ENCODE peak calls at places on chromosomes 16 and 17, in ten cellular contexts. H, N, R, F, B, V, A, W, C and Y are unnamed samples.

GRCh38 chr16:26665166-26665939 is 401.4 kb upstream of the C16orf82 start:
- DNase-seq in H (no peak), N (no peak), R (no peak), F (no peak), B (no peak), V (no peak), A (no peak), W (no peak), C (no peak), Y (no peak)

GRCh38 chr17:74037320-74037719 is 166.2 kb upstream of the RPL38 start:
- DNase-seq in H (no peak), N (no peak), R (no peak), F (no peak), B (no peak), V (no peak), A (no peak), W (no peak), C (no peak), Y (no peak)

GRCh38 chr17:58121925-58122324 is 26.3 kb upstream of the OR4D1 start:
- DNase-seq in H (peak), N (peak), R (no peak), F (no peak), B (no peak), V (no peak), A (peak), W (no peak), C (no peak), Y (no peak)

GRCh38 chr17:73827627-73828241 is 183.5 kb upstream of the SDK2 start:
- DNase-seq in H (no peak), N (peak), R (no peak), F (no peak), B (no peak), V (no peak), A (no peak), W (no peak), C (no peak), Y (no peak)

GRCh38 chr17:28675980-28676379 is 14.0 kb downstream of the SUPT6H start:
- DNase-seq in H (peak), N (peak), R (no peak), F (no peak), B (no peak), V (no peak), A (no peak), W (no peak), C (no peak), Y (no peak)

GRCh38 chr16:49726155-49726554 is 129.8 kb downstream of the ZNF423 start:
- DNase-seq in H (no peak), N (no peak), R (no peak), F (no peak), B (no peak), V (no peak), A (no peak), W (no peak), C (no peak), Y (no peak)

GRCh38 chr16:84836234-84836647 is 16.5 kb downstream of the CRISPLD2 start:
- DNase-seq in H (no peak), N (no peak), R (no peak), F (peak), B (peak), V (peak), A (peak), W (peak), C (peak), Y (no peak)

GRCh38 chr17:28904800-28905199 is 1.9 kb upstream of the DHRS13 start:
- DNase-seq in H (no peak), N (no peak), R (no peak), F (no peak), B (no peak), V (no peak), A (no peak), W (no peak), C (no peak), Y (no peak)

GRCh38 chr16:65975049-65975708 is 391.3 kb upstream of the CDH5 start:
- DNase-seq in H (no peak), N (no peak), R (no peak), F (no peak), B (peak), V (no peak), A (peak), W (no peak), C (no peak), Y (no peak)

GRCh38 chr17:36932383-36933173 is 4.7 kb upstream of the LHX1 start:
- DNase-seq in H (no peak), N (no peak), R (no peak), F (peak), B (no peak), V (no peak), A (no peak), W (no peak), C (no peak), Y (peak)

GRCh38 chr17:57132663-57133062 is 47.6 kb downstream of the AKAP1 start:
- DNase-seq in H (no peak), N (no peak), R (no peak), F (no peak), B (no peak), V (no peak), A (no peak), W (no peak), C (no peak), Y (no peak)

GRCh38 chr16:66344533-66345145 is 21.9 kb upstream of the CDH5 start:
- DNase-seq in H (no peak), N (peak), R (no peak), F (no peak), B (no peak), V (no peak), A (peak), W (no peak), C (no peak), Y (peak)

GRCh38 chr17:40935624-40936023 is 1.8 kb downstream of the KRT23 start:
- DNase-seq in H (no peak), N (no peak), R (no peak), F (no peak), B (no peak), V (no peak), A (peak), W (no peak), C (no peak), Y (no peak)

GRCh38 chr17:40938981-40939380 is 1.5 kb upstream of the KRT23 start:
- DNase-seq in H (no peak), N (no peak), R (no peak), F (no peak), B (no peak), V (no peak), A (peak), W (no peak), C (no peak), Y (no peak)

GRCh38 chr17:40936437-40936971 is 942 bp downstream of the KRT23 start:
- DNase-seq in H (no peak), N (no peak), R (no peak), F (no peak), B (no peak), V (no peak), A (no peak), W (no peak), C (no peak), Y (no peak)

GRCh38 chr17:40936976-40937375 is 470 bp downstream of the KRT23 start:
- DNase-seq in H (no peak), N (no peak), R (no peak), F (no peak), B (no peak), V (no peak), A (no peak), W (no peak), C (no peak), Y (no peak)

GRCh38 chr17:40937384-40937819 is at the start of gene KRT23:
- DNase-seq in H (no peak), N (no peak), R (no peak), F (no peak), B (no peak), V (no peak), A (no peak), W (no peak), C (no peak), Y (no peak)
- H3K27ac ChIP-seq in H (no peak), N (no peak), R (no peak), F (no peak), B (no peak), V (peak), A (no peak), W (no peak), C (no peak), Y (no peak)

GRCh38 chr17:2871720-2872119 is 75.5 kb downstream of the RAP1GAP2 start:
- DNase-seq in H (no peak), N (no peak), R (no peak), F (no peak), B (no peak), V (no peak), A (peak), W (no peak), C (no peak), Y (no peak)
- H3K4me3 ChIP-seq in H (no peak), N (no peak), R (no peak), F (no peak), B (no peak), V (no peak), A (no peak), W (no peak), C (no peak), Y (no peak)

DNA sequence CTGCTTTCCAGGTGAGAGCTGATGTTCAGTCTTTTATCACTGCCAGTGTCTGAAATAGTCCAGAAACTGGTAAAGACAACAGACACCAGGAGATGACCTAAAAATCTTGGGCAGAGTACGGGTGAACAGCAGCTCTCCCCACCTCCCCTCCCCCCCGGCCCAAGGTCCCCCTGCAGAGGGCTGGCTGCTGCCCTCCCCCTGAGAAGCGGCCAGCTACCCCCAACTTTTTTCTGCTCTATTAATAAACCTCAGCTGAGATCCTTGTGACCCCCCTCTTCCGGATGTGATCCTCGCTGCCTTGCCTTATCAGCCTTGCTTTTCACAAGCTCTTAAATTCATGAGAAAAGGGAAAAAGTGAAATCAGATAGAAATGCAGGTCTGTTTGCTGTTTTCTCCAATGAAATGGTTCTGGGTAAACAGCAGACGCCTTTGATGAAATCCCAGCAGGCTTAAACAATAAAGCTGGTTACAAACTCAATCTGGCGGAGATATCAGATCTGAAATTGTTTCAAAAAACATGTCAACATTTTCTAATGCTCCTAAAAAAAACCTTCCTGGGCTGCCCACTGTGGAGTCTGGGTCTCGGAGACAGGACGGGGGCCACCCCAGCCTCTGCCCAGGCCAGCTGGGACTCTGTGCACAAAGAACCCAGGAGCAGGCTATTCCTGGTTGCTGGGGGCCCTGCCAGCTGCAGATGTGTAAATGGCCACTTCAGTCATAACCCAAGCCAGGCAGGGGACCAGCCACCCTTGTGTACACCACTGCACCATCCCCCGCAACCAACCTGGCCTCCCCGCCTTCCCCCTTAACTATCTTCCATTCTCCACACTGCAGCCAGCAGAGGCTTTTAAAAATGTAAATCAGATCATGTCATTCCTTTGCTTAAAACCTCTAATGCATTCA is 28.6 kb downstream of the RTN4RL1 start:
- DNase-seq in H (no peak), N (no peak), R (no peak), F (no peak), B (no peak), V (no peak), A (no peak), W (no peak), C (no peak), Y (no peak)
- H3K27ac ChIP-seq in H (peak), N (no peak), R (no peak), F (peak), B (no peak), V (no peak), A (no peak), W (no peak), C (no peak), Y (no peak)

DNA sequence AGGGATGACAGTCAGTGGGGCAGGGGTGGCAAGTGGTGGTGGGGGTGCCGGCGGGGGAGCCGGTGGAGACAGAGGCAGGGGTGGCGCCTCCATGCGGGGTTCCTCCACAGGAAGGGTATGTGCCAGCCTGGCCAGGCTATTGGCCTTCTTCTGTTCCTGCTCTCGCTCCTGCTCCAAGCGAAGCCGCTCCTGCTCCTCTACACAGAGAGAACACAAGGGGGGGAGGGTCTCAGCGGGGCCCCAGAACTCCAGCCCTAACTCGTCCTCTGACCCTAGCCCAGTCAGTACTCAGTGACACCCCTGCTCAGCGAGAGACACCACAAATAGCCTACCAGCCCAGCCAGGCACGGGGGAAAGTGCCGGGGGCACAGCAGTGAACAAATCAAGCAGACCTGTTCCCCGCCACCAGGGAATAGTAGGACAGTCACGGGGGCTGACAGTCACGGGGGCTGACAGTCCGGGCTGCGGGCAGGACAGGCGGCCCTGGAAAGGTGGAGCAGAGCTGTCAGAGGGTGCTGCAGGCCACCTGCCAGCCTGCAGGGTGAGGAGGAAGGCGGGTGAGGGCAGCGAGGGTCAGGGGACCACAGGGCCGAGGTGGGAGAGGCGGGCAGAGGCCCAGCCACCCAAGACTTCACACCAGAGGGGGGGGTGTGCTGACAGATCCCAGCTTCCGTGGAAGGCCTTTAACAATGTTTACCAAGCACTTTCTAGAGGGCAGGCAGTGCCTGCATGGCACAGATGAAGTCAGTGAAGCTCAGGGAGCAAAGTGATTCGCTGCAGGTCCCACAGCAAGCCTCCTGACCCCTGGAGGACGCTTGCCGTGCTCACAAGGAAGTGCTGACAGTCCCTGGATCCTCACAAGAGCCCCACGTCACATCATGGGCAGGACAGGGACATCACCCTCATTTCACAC is 5.3 kb downstream of the MNT start:
- DNase-seq in H (peak), N (no peak), R (no peak), F (peak), B (no peak), V (no peak), A (peak), W (peak), C (no peak), Y (peak)
- H3K4me3 ChIP-seq in H (no peak), N (no peak), R (no peak), F (peak), B (peak), V (peak), A (no peak), W (no peak), C (no peak), Y (peak)